ENCODE peak calls at places on chromosomes 5 and 9, in seven cellular contexts. One of them, this sample, is unnamed.

GRCh38 chr5:142803428-142804111 is 33.4 kb downstream of the ARHGAP26 start:
- DNase-seq in EH: no peak
- DNase-seq in glutamatergic neuron: no peak
- DNase-seq in NCI-H524 treated with DMSO at 0.1 percent for 48 hours: no peak
- DNase-seq in naive thymus-derived CD8-positive, alpha-beta T cell: no peak
- DNase-seq in Peyer's patch: no peak
- DNase-seq in central memory CD4-positive, alpha-beta T cell: no peak
- DNase-seq in this sample: no peak

GRCh38 chr5:5271606-5272321 is 131.6 kb downstream of the ADAMTS16 start:
- DNase-seq in EH: peak
- DNase-seq in glutamatergic neuron: no peak
- DNase-seq in NCI-H524 treated with DMSO at 0.1 percent for 48 hours: peak
- DNase-seq in naive thymus-derived CD8-positive, alpha-beta T cell: no peak
- DNase-seq in Peyer's patch: no peak
- DNase-seq in central memory CD4-positive, alpha-beta T cell: no peak
- DNase-seq in this sample: no peak

GRCh38 chr9:77521091-77521490 is 127.0 kb downstream of the GNA14 start:
- DNase-seq in EH: no peak
- DNase-seq in glutamatergic neuron: no peak
- DNase-seq in NCI-H524 treated with DMSO at 0.1 percent for 48 hours: no peak
- DNase-seq in naive thymus-derived CD8-positive, alpha-beta T cell: no peak
- DNase-seq in Peyer's patch: no peak
- DNase-seq in central memory CD4-positive, alpha-beta T cell: no peak
- DNase-seq in this sample: peak

GRCh38 chr5:368162-369084 is 46.9 kb downstream of the AHRR start:
- DNase-seq in EH: peak
- DNase-seq in glutamatergic neuron: peak
- DNase-seq in NCI-H524 treated with DMSO at 0.1 percent for 48 hours: no peak
- DNase-seq in naive thymus-derived CD8-positive, alpha-beta T cell: no peak
- DNase-seq in Peyer's patch: peak
- DNase-seq in central memory CD4-positive, alpha-beta T cell: no peak
- DNase-seq in this sample: peak

GRCh38 chr5:33235824-33236223 is 204.9 kb upstream of the TARS1 start:
- DNase-seq in EH: no peak
- DNase-seq in glutamatergic neuron: no peak
- DNase-seq in NCI-H524 treated with DMSO at 0.1 percent for 48 hours: no peak
- DNase-seq in naive thymus-derived CD8-positive, alpha-beta T cell: no peak
- DNase-seq in Peyer's patch: no peak
- DNase-seq in central memory CD4-positive, alpha-beta T cell: peak
- DNase-seq in this sample: no peak

GRCh38 chr5:83343345-83343744 is 128.2 kb upstream of the VCAN start:
- DNase-seq in EH: no peak
- DNase-seq in glutamatergic neuron: no peak
- DNase-seq in NCI-H524 treated with DMSO at 0.1 percent for 48 hours: no peak
- DNase-seq in naive thymus-derived CD8-positive, alpha-beta T cell: no peak
- DNase-seq in Peyer's patch: no peak
- DNase-seq in central memory CD4-positive, alpha-beta T cell: no peak
- DNase-seq in this sample: no peak

GRCh38 chr9:15142903-15143534 is 164.0 kb downstream of the TTC39B start:
- DNase-seq in EH: peak
- DNase-seq in glutamatergic neuron: no peak
- DNase-seq in NCI-H524 treated with DMSO at 0.1 percent for 48 hours: no peak
- DNase-seq in naive thymus-derived CD8-positive, alpha-beta T cell: no peak
- DNase-seq in Peyer's patch: no peak
- DNase-seq in central memory CD4-positive, alpha-beta T cell: peak
- DNase-seq in this sample: no peak

GRCh38 chr5:147688965-147689364 is 93.6 kb downstream of the JAKMIP2 start:
- DNase-seq in EH: peak
- DNase-seq in glutamatergic neuron: no peak
- DNase-seq in NCI-H524 treated with DMSO at 0.1 percent for 48 hours: no peak
- DNase-seq in naive thymus-derived CD8-positive, alpha-beta T cell: no peak
- DNase-seq in Peyer's patch: no peak
- DNase-seq in central memory CD4-positive, alpha-beta T cell: no peak
- DNase-seq in this sample: peak

GRCh38 chr9:127078988-127079387 is 43.4 kb downstream of the ANGPTL2 start:
- DNase-seq in EH: no peak
- DNase-seq in glutamatergic neuron: no peak
- DNase-seq in NCI-H524 treated with DMSO at 0.1 percent for 48 hours: no peak
- DNase-seq in naive thymus-derived CD8-positive, alpha-beta T cell: no peak
- DNase-seq in Peyer's patch: no peak
- DNase-seq in central memory CD4-positive, alpha-beta T cell: no peak
- DNase-seq in this sample: no peak

GRCh38 chr5:142053434-142054253 is 40.8 kb upstream of the GNPDA1 start:
- DNase-seq in EH: peak
- DNase-seq in glutamatergic neuron: no peak
- DNase-seq in NCI-H524 treated with DMSO at 0.1 percent for 48 hours: no peak
- DNase-seq in naive thymus-derived CD8-positive, alpha-beta T cell: no peak
- DNase-seq in Peyer's patch: no peak
- DNase-seq in central memory CD4-positive, alpha-beta T cell: no peak
- DNase-seq in this sample: no peak

GRCh38 chr9:99059074-99059894 is 45.6 kb upstream of the TGFBR1 start:
- DNase-seq in EH: peak
- DNase-seq in glutamatergic neuron: no peak
- DNase-seq in NCI-H524 treated with DMSO at 0.1 percent for 48 hours: no peak
- DNase-seq in naive thymus-derived CD8-positive, alpha-beta T cell: peak
- DNase-seq in Peyer's patch: peak
- DNase-seq in central memory CD4-positive, alpha-beta T cell: peak
- DNase-seq in this sample: no peak

GRCh38 chr5:34511063-34511462 is 145.1 kb upstream of the RAI14 start:
- DNase-seq in EH: no peak
- DNase-seq in glutamatergic neuron: no peak
- DNase-seq in NCI-H524 treated with DMSO at 0.1 percent for 48 hours: no peak
- DNase-seq in naive thymus-derived CD8-positive, alpha-beta T cell: no peak
- DNase-seq in Peyer's patch: no peak
- DNase-seq in central memory CD4-positive, alpha-beta T cell: no peak
- DNase-seq in this sample: no peak

GRCh38 chr5:77935516-77936364 is 159.6 kb upstream of the TBCA start:
- DNase-seq in EH: peak
- DNase-seq in glutamatergic neuron: no peak
- DNase-seq in NCI-H524 treated with DMSO at 0.1 percent for 48 hours: no peak
- DNase-seq in naive thymus-derived CD8-positive, alpha-beta T cell: no peak
- DNase-seq in Peyer's patch: no peak
- DNase-seq in central memory CD4-positive, alpha-beta T cell: peak
- DNase-seq in this sample: no peak

GRCh38 chr5:154767537-154767936 is 12.4 kb downstream of the LARP1 start:
- DNase-seq in EH: no peak
- DNase-seq in glutamatergic neuron: no peak
- DNase-seq in NCI-H524 treated with DMSO at 0.1 percent for 48 hours: no peak
- DNase-seq in naive thymus-derived CD8-positive, alpha-beta T cell: no peak
- DNase-seq in Peyer's patch: no peak
- DNase-seq in central memory CD4-positive, alpha-beta T cell: no peak
- DNase-seq in this sample: no peak

GRCh38 chr5:165775094-165775493 is 2269.7 kb downstream of the MAT2B start:
- DNase-seq in EH: no peak
- DNase-seq in glutamatergic neuron: no peak
- DNase-seq in NCI-H524 treated with DMSO at 0.1 percent for 48 hours: peak
- DNase-seq in naive thymus-derived CD8-positive, alpha-beta T cell: no peak
- DNase-seq in Peyer's patch: no peak
- DNase-seq in central memory CD4-positive, alpha-beta T cell: no peak
- DNase-seq in this sample: no peak

GRCh38 chr5:119426059-119426458 is 26.2 kb upstream of the HSD17B4 start:
- DNase-seq in EH: no peak
- DNase-seq in glutamatergic neuron: no peak
- DNase-seq in NCI-H524 treated with DMSO at 0.1 percent for 48 hours: no peak
- DNase-seq in naive thymus-derived CD8-positive, alpha-beta T cell: no peak
- DNase-seq in Peyer's patch: no peak
- DNase-seq in central memory CD4-positive, alpha-beta T cell: no peak
- DNase-seq in this sample: no peak

GRCh38 chr5:10534491-10535236 is 29.2 kb upstream of the ANKRD33B start:
- DNase-seq in EH: no peak
- DNase-seq in glutamatergic neuron: no peak
- DNase-seq in NCI-H524 treated with DMSO at 0.1 percent for 48 hours: no peak
- DNase-seq in naive thymus-derived CD8-positive, alpha-beta T cell: no peak
- DNase-seq in Peyer's patch: no peak
- DNase-seq in central memory CD4-positive, alpha-beta T cell: no peak
- DNase-seq in this sample: peak

GRCh38 chr9:34450644-34451043 is 7.7 kb downstream of the FAM219A start:
- DNase-seq in EH: no peak
- DNase-seq in glutamatergic neuron: no peak
- DNase-seq in NCI-H524 treated with DMSO at 0.1 percent for 48 hours: no peak
- DNase-seq in naive thymus-derived CD8-positive, alpha-beta T cell: no peak
- DNase-seq in Peyer's patch: no peak
- DNase-seq in central memory CD4-positive, alpha-beta T cell: no peak
- DNase-seq in this sample: no peak

GRCh38 chr5:55176176-55176818 is 3.3 kb upstream of the CDC20B start:
- DNase-seq in EH: peak
- DNase-seq in glutamatergic neuron: peak
- DNase-seq in NCI-H524 treated with DMSO at 0.1 percent for 48 hours: peak
- DNase-seq in naive thymus-derived CD8-positive, alpha-beta T cell: no peak
- DNase-seq in Peyer's patch: no peak
- DNase-seq in central memory CD4-positive, alpha-beta T cell: no peak
- DNase-seq in this sample: peak

GRCh38 chr5:68339921-68340321 is 124.4 kb downstream of the PIK3R1 start:
- DNase-seq in EH: peak
- DNase-seq in glutamatergic neuron: no peak
- DNase-seq in NCI-H524 treated with DMSO at 0.1 percent for 48 hours: no peak
- DNase-seq in naive thymus-derived CD8-positive, alpha-beta T cell: no peak
- DNase-seq in Peyer's patch: no peak
- DNase-seq in central memory CD4-positive, alpha-beta T cell: no peak
- DNase-seq in this sample: no peak

GRCh38 chr5:168489059-168489458 is 2.8 kb downstream of the RARS1 start:
- DNase-seq in EH: no peak
- DNase-seq in glutamatergic neuron: no peak
- DNase-seq in NCI-H524 treated with DMSO at 0.1 percent for 48 hours: no peak
- DNase-seq in naive thymus-derived CD8-positive, alpha-beta T cell: no peak
- DNase-seq in Peyer's patch: no peak
- DNase-seq in central memory CD4-positive, alpha-beta T cell: no peak
- DNase-seq in this sample: no peak

GRCh38 chr5:150129813-150130492 is 25.7 kb downstream of the PDGFRB start:
- DNase-seq in EH: peak
- DNase-seq in glutamatergic neuron: peak
- DNase-seq in NCI-H524 treated with DMSO at 0.1 percent for 48 hours: no peak
- DNase-seq in naive thymus-derived CD8-positive, alpha-beta T cell: peak
- DNase-seq in Peyer's patch: peak
- DNase-seq in central memory CD4-positive, alpha-beta T cell: no peak
- DNase-seq in this sample: peak

GRCh38 chr5:7856855-7857254 is 5.9 kb upstream of the CFAP90 start:
- DNase-seq in EH: peak
- DNase-seq in glutamatergic neuron: peak
- DNase-seq in NCI-H524 treated with DMSO at 0.1 percent for 48 hours: peak
- DNase-seq in naive thymus-derived CD8-positive, alpha-beta T cell: no peak
- DNase-seq in Peyer's patch: no peak
- DNase-seq in central memory CD4-positive, alpha-beta T cell: peak
- DNase-seq in this sample: no peak

GRCh38 chr5:32136342-32136741 is 37.8 kb downstream of the GOLPH3 start:
- DNase-seq in EH: peak
- DNase-seq in glutamatergic neuron: no peak
- DNase-seq in NCI-H524 treated with DMSO at 0.1 percent for 48 hours: no peak
- DNase-seq in naive thymus-derived CD8-positive, alpha-beta T cell: no peak
- DNase-seq in Peyer's patch: no peak
- DNase-seq in central memory CD4-positive, alpha-beta T cell: no peak
- DNase-seq in this sample: no peak

GRCh38 chr5:160831801-160832200 is 20.2 kb downstream of the ATP10B start:
- DNase-seq in EH: no peak
- DNase-seq in glutamatergic neuron: no peak
- DNase-seq in NCI-H524 treated with DMSO at 0.1 percent for 48 hours: no peak
- DNase-seq in naive thymus-derived CD8-positive, alpha-beta T cell: no peak
- DNase-seq in Peyer's patch: no peak
- DNase-seq in central memory CD4-positive, alpha-beta T cell: no peak
- DNase-seq in this sample: no peak

GRCh38 chr5:115785395-115786009 is 31.0 kb downstream of the CDO1 start:
- DNase-seq in EH: no peak
- DNase-seq in glutamatergic neuron: no peak
- DNase-seq in NCI-H524 treated with DMSO at 0.1 percent for 48 hours: no peak
- DNase-seq in naive thymus-derived CD8-positive, alpha-beta T cell: no peak
- DNase-seq in Peyer's patch: no peak
- DNase-seq in central memory CD4-positive, alpha-beta T cell: no peak
- DNase-seq in this sample: no peak

GRCh38 chr9:77764894-77765780 is 117.0 kb upstream of the GNA14 start:
- DNase-seq in EH: peak
- DNase-seq in glutamatergic neuron: no peak
- DNase-seq in NCI-H524 treated with DMSO at 0.1 percent for 48 hours: no peak
- DNase-seq in naive thymus-derived CD8-positive, alpha-beta T cell: no peak
- DNase-seq in Peyer's patch: no peak
- DNase-seq in central memory CD4-positive, alpha-beta T cell: no peak
- DNase-seq in this sample: no peak

GRCh38 chr9:33687779-33688178 is 107.6 kb upstream of the PRSS3 start:
- DNase-seq in EH: peak
- DNase-seq in glutamatergic neuron: no peak
- DNase-seq in NCI-H524 treated with DMSO at 0.1 percent for 48 hours: no peak
- DNase-seq in naive thymus-derived CD8-positive, alpha-beta T cell: no peak
- DNase-seq in Peyer's patch: no peak
- DNase-seq in central memory CD4-positive, alpha-beta T cell: no peak
- DNase-seq in this sample: no peak

GRCh38 chr9:101636247-101636646 is 41.5 kb upstream of the PPP3R2 start:
- DNase-seq in EH: no peak
- DNase-seq in glutamatergic neuron: no peak
- DNase-seq in NCI-H524 treated with DMSO at 0.1 percent for 48 hours: no peak
- DNase-seq in naive thymus-derived CD8-positive, alpha-beta T cell: no peak
- DNase-seq in Peyer's patch: no peak
- DNase-seq in central memory CD4-positive, alpha-beta T cell: no peak
- DNase-seq in this sample: no peak

GRCh38 chr5:157241483-157241882 is 24.4 kb upstream of the CYFIP2 start:
- DNase-seq in EH: peak
- DNase-seq in glutamatergic neuron: no peak
- DNase-seq in NCI-H524 treated with DMSO at 0.1 percent for 48 hours: no peak
- DNase-seq in naive thymus-derived CD8-positive, alpha-beta T cell: no peak
- DNase-seq in Peyer's patch: no peak
- DNase-seq in central memory CD4-positive, alpha-beta T cell: no peak
- DNase-seq in this sample: no peak

GRCh38 chr5:6401410-6401809 is 23.1 kb upstream of the MED10 start:
- DNase-seq in EH: no peak
- DNase-seq in glutamatergic neuron: no peak
- DNase-seq in NCI-H524 treated with DMSO at 0.1 percent for 48 hours: no peak
- DNase-seq in naive thymus-derived CD8-positive, alpha-beta T cell: no peak
- DNase-seq in Peyer's patch: no peak
- DNase-seq in central memory CD4-positive, alpha-beta T cell: no peak
- DNase-seq in this sample: no peak

GRCh38 chr5:119327018-119327417 is 28.8 kb upstream of the TNFAIP8 start:
- DNase-seq in EH: peak
- DNase-seq in glutamatergic neuron: no peak
- DNase-seq in NCI-H524 treated with DMSO at 0.1 percent for 48 hours: no peak
- DNase-seq in naive thymus-derived CD8-positive, alpha-beta T cell: no peak
- DNase-seq in Peyer's patch: peak
- DNase-seq in central memory CD4-positive, alpha-beta T cell: no peak
- DNase-seq in this sample: no peak

GRCh38 chr5:73380710-73381586 is 67.6 kb downstream of the FOXD1 start:
- DNase-seq in EH: no peak
- DNase-seq in glutamatergic neuron: peak
- DNase-seq in NCI-H524 treated with DMSO at 0.1 percent for 48 hours: no peak
- DNase-seq in naive thymus-derived CD8-positive, alpha-beta T cell: no peak
- DNase-seq in Peyer's patch: no peak
- DNase-seq in central memory CD4-positive, alpha-beta T cell: no peak
- DNase-seq in this sample: peak

GRCh38 chr9:127368852-127369402 is 28.0 kb upstream of the SLC2A8 start:
- DNase-seq in EH: no peak
- DNase-seq in glutamatergic neuron: no peak
- DNase-seq in NCI-H524 treated with DMSO at 0.1 percent for 48 hours: no peak
- DNase-seq in naive thymus-derived CD8-positive, alpha-beta T cell: no peak
- DNase-seq in Peyer's patch: no peak
- DNase-seq in central memory CD4-positive, alpha-beta T cell: no peak
- DNase-seq in this sample: no peak

GRCh38 chr5:39555788-39556187 is 131.0 kb upstream of the DAB2 start:
- DNase-seq in EH: no peak
- DNase-seq in glutamatergic neuron: no peak
- DNase-seq in NCI-H524 treated with DMSO at 0.1 percent for 48 hours: no peak
- DNase-seq in naive thymus-derived CD8-positive, alpha-beta T cell: no peak
- DNase-seq in Peyer's patch: no peak
- DNase-seq in central memory CD4-positive, alpha-beta T cell: no peak
- DNase-seq in this sample: no peak

GRCh38 chr9:106874657-106875056 is 11.7 kb downstream of the ZNF462 start:
- DNase-seq in EH: no peak
- DNase-seq in glutamatergic neuron: no peak
- DNase-seq in NCI-H524 treated with DMSO at 0.1 percent for 48 hours: no peak
- DNase-seq in naive thymus-derived CD8-positive, alpha-beta T cell: no peak
- DNase-seq in Peyer's patch: no peak
- DNase-seq in central memory CD4-positive, alpha-beta T cell: no peak
- DNase-seq in this sample: no peak

GRCh38 chr9:89305868-89306267 is 5.1 kb upstream of the CKS2 start:
- DNase-seq in EH: no peak
- DNase-seq in glutamatergic neuron: no peak
- DNase-seq in NCI-H524 treated with DMSO at 0.1 percent for 48 hours: no peak
- DNase-seq in naive thymus-derived CD8-positive, alpha-beta T cell: no peak
- DNase-seq in Peyer's patch: no peak
- DNase-seq in central memory CD4-positive, alpha-beta T cell: no peak
- DNase-seq in this sample: no peak

GRCh38 chr5:34791761-34792244 is 47.2 kb upstream of the TTC23L start:
- DNase-seq in EH: peak
- DNase-seq in glutamatergic neuron: no peak
- DNase-seq in NCI-H524 treated with DMSO at 0.1 percent for 48 hours: no peak
- DNase-seq in naive thymus-derived CD8-positive, alpha-beta T cell: no peak
- DNase-seq in Peyer's patch: no peak
- DNase-seq in central memory CD4-positive, alpha-beta T cell: no peak
- DNase-seq in this sample: no peak

This sample was measured in sciatic nerve.